ENCODE peak calls at places on chromosomes 4 and X, in four cellular contexts. N, L, P and Z are unnamed samples.
A peak's percentile ranks its signal among the peaks of the same experiment; 100 is the strongest.

GRCh38 chr4:155972098-155972497 is 18.4 kb upstream of the CTSO start:
- DNase-seq in N (no peak), L (peak; percentile 30), P (peak; percentile 61), Z (no peak)

GRCh38 chr4:164482788-164483187 is 271.1 kb upstream of the SMIM31 start:
- DNase-seq in N (no peak), L (no peak), P (no peak), Z (no peak)

GRCh38 chr4:1172971-1173757 is 781 bp upstream of the SPON2 start:
- DNase-seq in N (peak; percentile 73), L (peak; percentile 44), P (peak; percentile 59), Z (no peak)

GRCh38 chrX:40197071-40197470 is 99.3 kb upstream of the BCOR start:
- DNase-seq in N (no peak), L (no peak), P (no peak), Z (no peak)

GRCh38 chr4:127667772-127668171 is 35.0 kb downstream of the INTU start:
- DNase-seq in N (no peak), L (no peak), P (no peak), Z (no peak)

GRCh38 chr4:54800831-54801530 is 143.2 kb downstream of the KIT start:
- DNase-seq in N (no peak), L (no peak), P (no peak), Z (no peak)

GRCh38 chr4:106287353-106287969 is 28.5 kb downstream of the TBCK start:
- DNase-seq in N (no peak), L (no peak), P (no peak), Z (no peak)

GRCh38 chr4:76765473-76766183 is 132.3 kb downstream of the SOWAHB start:
- DNase-seq in N (no peak), L (no peak), P (no peak), Z (no peak)

GRCh38 chr4:87862236-87862635 is 29.5 kb downstream of the MEPE start:
- DNase-seq in N (no peak), L (no peak), P (no peak), Z (no peak)

GRCh38 chrX:144896323-144896722 is 351.0 kb upstream of the SPANXN1 start:
- DNase-seq in N (no peak), L (no peak), P (no peak), Z (no peak)

GRCh38 chr4:22410645-22411247 is 105.1 kb downstream of the ADGRA3 start:
- DNase-seq in N (no peak), L (no peak), P (peak; percentile 50), Z (no peak)

GRCh38 chr4:105348719-105349118 is 125.1 kb downstream of the PPA2 start:
- DNase-seq in N (no peak), L (no peak), P (no peak), Z (no peak)

GRCh38 chr4:174764105-174764729 is 64.8 kb downstream of the GLRA3 start:
- DNase-seq in N (no peak), L (no peak), P (peak; percentile 78), Z (no peak)

GRCh38 chr4:167339781-167340180 is 105.5 kb upstream of the SPOCK3 start:
- DNase-seq in N (no peak), L (no peak), P (no peak), Z (no peak)

GRCh38 chrX:49995021-49995731 is 72.8 kb downstream of the CLCN5 start:
- DNase-seq in N (no peak), L (no peak), P (peak; percentile 31), Z (no peak)

GRCh38 chrX:53580742-53581504 is 105.6 kb downstream of the HUWE1 start:
- DNase-seq in N (no peak), L (no peak), P (no peak), Z (no peak)

GRCh38 chrX:13064599-13065143 is 20.3 kb upstream of the FAM9C start:
- DNase-seq in N (peak; percentile 56), L (peak; percentile 52), P (no peak), Z (no peak)

GRCh38 chrX:118347131-118347530 is 1.2 kb downstream of the WDR44 start:
- DNase-seq in N (no peak), L (no peak), P (no peak), Z (no peak)

GRCh38 chr4:84750260-84750955 is 167.5 kb downstream of the CDS1 start:
- DNase-seq in N (no peak), L (no peak), P (peak; percentile 67), Z (no peak)

GRCh38 chr4:2322801-2323200 is 60.9 kb upstream of the MXD4 start:
- DNase-seq in N (no peak), L (no peak), P (no peak), Z (no peak)

GRCh38 chr4:44544158-44544557 is 95.5 kb upstream of the KCTD8 start:
- DNase-seq in N (no peak), L (no peak), P (no peak), Z (no peak)

GRCh38 chr4:179415016-179415841 is 1973.0 kb upstream of the AGA start:
- DNase-seq in N (no peak), L (no peak), P (no peak), Z (no peak)

GRCh38 chr4:2094545-2094944 is 35.4 kb downstream of the NAT8L start:
- DNase-seq in N (no peak), L (no peak), P (no peak), Z (peak; percentile 14)

GRCh38 chr4:162015090-162015489 is 148.7 kb downstream of the FSTL5 start:
- DNase-seq in N (no peak), L (no peak), P (no peak), Z (no peak)

GRCh38 chrX:69504626-69505612 is 793 bp downstream of the NALF2 start:
- DNase-seq in N (no peak), L (no peak), P (peak; percentile 6), Z (peak; percentile 15)

GRCh38 chrX:69505772-69506616 is 1.9 kb downstream of the NALF2 start:
- DNase-seq in N (no peak), L (no peak), P (peak; percentile 12), Z (peak; percentile 23)

GRCh38 chrX:69501433-69501832 is 2.7 kb upstream of the NALF2 start:
- DNase-seq in N (no peak), L (no peak), P (peak; percentile 76), Z (peak; percentile 21)

GRCh38 chrX:69503835-69504625 is at the start of gene NALF2:
- DNase-seq in N (peak; percentile 71), L (peak; percentile 37), P (peak; percentile 80), Z (peak; percentile 45)

DNA sequence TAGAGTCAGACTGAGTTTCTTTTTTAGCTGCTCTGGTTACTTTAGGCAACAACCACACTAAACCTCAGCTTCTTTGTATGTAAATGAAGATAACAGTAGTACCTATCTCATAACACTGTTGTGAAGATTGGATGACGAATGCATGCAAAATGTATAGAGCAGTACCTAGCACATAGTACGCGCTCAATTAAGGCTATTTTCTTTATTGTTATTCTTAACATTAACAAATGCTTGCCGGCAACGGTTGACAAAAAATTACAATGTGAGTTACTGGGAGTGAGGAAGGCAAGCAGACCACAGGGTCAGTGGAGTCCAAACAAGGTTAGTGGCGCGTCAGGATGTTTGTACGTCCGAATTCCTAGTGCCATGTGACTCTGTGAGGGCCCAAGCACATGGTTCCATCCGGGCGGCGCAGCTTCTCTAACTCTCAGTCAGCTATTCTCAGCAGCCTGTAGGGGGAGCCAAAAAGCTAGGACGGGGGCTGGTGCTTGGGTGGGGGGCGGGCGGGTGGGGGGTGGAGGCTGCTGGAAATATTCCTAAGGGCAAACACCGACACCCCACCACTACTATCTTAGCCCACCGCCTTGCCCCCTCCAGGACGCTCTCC is 795 bp upstream of the NALF2 start:
- DNase-seq in N (no peak), L (no peak), P (peak; percentile 81), Z (no peak)
- H3K4me3 ChIP-seq in N (peak overlapping the region; percentile 62), L (peak overlapping the region; percentile 53), P (peak overlapping the region; percentile 68), Z (no peak overlapping the region)

GRCh38 chrX:72042860-72043248 is 88.9 kb downstream of the RTL5 start:
- DNase-seq in N (no peak), L (no peak), P (no peak), Z (no peak)

GRCh38 chrX:72038868-72039267 is 92.8 kb downstream of the RTL5 start:
- DNase-seq in N (no peak), L (no peak), P (no peak), Z (no peak)

GRCh38 chrX:72041166-72041565 is 90.5 kb downstream of the RTL5 start:
- DNase-seq in N (no peak), L (no peak), P (no peak), Z (no peak)

GRCh38 chrX:72045141-72045540 is 86.6 kb downstream of the RTL5 start:
- DNase-seq in N (no peak), L (no peak), P (no peak), Z (no peak)

DNA sequence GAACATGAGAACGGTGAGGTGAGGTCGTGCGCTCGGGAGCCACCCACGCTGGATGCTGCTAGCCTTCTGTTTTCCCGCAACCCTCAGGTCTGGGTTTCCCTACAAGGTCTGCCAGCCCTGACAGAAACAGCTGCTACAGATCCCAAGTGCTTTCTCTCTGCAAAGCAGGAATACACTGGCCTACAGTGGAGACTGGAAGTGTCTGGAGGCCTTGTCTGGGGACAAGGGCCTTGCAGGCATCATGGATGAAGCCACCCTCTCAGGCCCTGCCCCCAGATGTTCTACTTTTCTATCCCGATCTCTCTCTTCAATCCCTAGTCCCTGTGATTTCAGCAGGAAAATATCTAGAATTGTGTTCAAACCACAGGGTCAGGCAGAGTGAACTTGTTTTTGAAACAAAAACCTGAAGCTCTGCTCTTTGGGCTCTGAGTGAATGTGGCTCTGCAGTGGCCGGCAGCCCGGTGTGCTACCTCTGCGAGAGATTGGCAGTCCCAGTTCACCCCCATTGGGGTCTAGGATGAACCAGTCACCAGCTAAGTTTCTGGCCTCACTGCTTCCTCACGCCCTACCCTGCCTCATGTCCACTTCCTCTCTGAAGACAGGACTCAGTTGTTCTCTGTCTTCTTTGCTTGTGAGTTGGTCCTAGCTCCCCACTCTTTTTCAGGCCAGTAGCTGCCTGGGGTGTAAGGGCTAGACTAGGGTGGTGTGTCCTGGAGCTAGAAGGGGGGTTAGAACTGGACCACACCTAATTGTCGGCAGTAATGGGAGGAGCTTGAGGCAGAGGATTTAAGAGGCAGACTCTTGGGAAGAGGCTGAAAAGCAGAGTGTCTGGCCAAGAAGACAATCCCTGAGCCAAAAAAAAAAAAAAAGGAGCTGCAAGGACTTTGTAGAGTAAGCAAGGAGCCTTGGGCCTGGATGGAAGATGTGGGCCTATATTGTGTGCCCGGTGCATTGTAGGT is 89.5 kb downstream of the RTL5 start:
- DNase-seq in N (no peak), L (no peak), P (no peak), Z (no peak)
- H3K27ac ChIP-seq in N (no peak overlapping the region), L (peak overlapping the region; percentile 70), P (no peak overlapping the region), Z (peak overlapping the region; percentile 40)

DNA sequence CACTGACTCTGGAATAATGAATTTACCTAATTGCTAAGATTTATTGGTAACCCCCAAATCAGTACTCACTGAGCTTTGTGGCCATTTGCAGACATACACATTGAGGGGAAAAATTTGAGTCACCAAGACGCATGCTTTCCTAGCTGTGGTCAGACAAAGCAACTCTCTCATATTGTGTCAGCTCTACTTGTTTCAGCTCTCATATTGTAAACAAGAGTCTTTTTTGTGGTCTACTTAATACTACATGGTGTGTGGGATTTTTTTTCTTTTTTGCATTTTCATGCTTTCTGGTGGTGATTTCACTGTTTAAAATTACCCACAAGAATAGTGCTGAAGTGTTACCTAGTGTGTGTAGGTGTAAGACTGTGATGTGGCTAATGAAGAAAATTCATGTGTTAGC is 428.2 kb upstream of the GALNT7 start:
- DNase-seq in N (no peak), L (no peak), P (no peak), Z (no peak)
- TF ChIP-seq CTCF in N (no peak), L (no peak), P (no peak), Z (no peak)

GRCh38 chr4:138912714-138913340 is 102.8 kb upstream of the NOCT start:
- DNase-seq in N (no peak), L (no peak), P (no peak), Z (no peak)

GRCh38 chr4:138910201-138910913 is 105.2 kb upstream of the NOCT start:
- DNase-seq in N (no peak), L (no peak), P (no peak), Z (no peak)

GRCh38 chr4:138911903-138912713 is 103.5 kb upstream of the NOCT start:
- DNase-seq in N (no peak), L (no peak), P (no peak), Z (no peak)

GRCh38 chr4:138909605-138910004 is 106.0 kb upstream of the NOCT start:
- DNase-seq in N (no peak), L (no peak), P (peak; percentile 35), Z (no peak)

GRCh38 chr4:138910914-138911336 is 104.7 kb upstream of the NOCT start:
- DNase-seq in N (peak; percentile 75), L (peak; percentile 76), P (peak; percentile 69), Z (peak; percentile 78)
- H3K4me3 ChIP-seq in N (no peak overlapping the region), L (no peak overlapping the region), P (no peak overlapping the region), Z (no peak overlapping the region)